ENCODE peak calls at places on chromosomes 3 and 15, in ten cellular contexts. One of them, this sample, is unnamed.

GRCh38 chr15:93065641-93066045 is 23.4 kb downstream of the RGMA start:
- DNase-seq in GM06990: no peak
- DNase-seq in psoas muscle: peak; percentile 52
- DNase-seq in lower lobe of right lung: no peak
- DNase-seq in left ventricle myocardium inferior: no peak
- DNase-seq in CD8-positive, alpha-beta T cell: no peak
- DNase-seq in BE2C: no peak
- DNase-seq in HL-60: no peak
- DNase-seq in A549: no peak
- DNase-seq in HFF-Myc: no peak
- DNase-seq in this sample: no peak

GRCh38 chr3:71955549-71956373 is 170.8 kb upstream of the PROK2 start:
- DNase-seq in CD8-positive, alpha-beta T cell: no peak
- DNase-seq in BE2C: peak; percentile 91
- DNase-seq in left ventricle myocardium inferior: peak; percentile 61
- DNase-seq in GM06990: peak; percentile 38
- DNase-seq in lower lobe of right lung: peak; percentile 66
- DNase-seq in psoas muscle: peak; percentile 76
- DNase-seq in A549: peak; percentile 36
- DNase-seq in HFF-Myc: peak; percentile 75
- DNase-seq in HL-60: peak; percentile 53
- DNase-seq in this sample: peak; percentile 47

GRCh38 chr3:127679534-127680145 is 6.9 kb downstream of the ABTB1 start:
- DNase-seq in HFF-Myc: no peak
- DNase-seq in HL-60: no peak
- DNase-seq in lower lobe of right lung: no peak
- DNase-seq in BE2C: no peak
- DNase-seq in CD8-positive, alpha-beta T cell: no peak
- DNase-seq in left ventricle myocardium inferior: peak; percentile 9
- DNase-seq in A549: no peak
- DNase-seq in GM06990: no peak
- DNase-seq in psoas muscle: peak; percentile 56
- DNase-seq in this sample: no peak

GRCh38 chr3:53799338-53799865 is 46.8 kb downstream of the CHDH start:
- DNase-seq in GM06990: no peak
- DNase-seq in BE2C: no peak
- DNase-seq in HL-60: no peak
- DNase-seq in A549: no peak
- DNase-seq in left ventricle myocardium inferior: no peak
- DNase-seq in lower lobe of right lung: no peak
- DNase-seq in CD8-positive, alpha-beta T cell: no peak
- DNase-seq in HFF-Myc: no peak
- DNase-seq in psoas muscle: no peak
- DNase-seq in this sample: no peak

GRCh38 chr3:44184319-44184953 is 57.2 kb upstream of the TOPAZ1 start:
- DNase-seq in psoas muscle: no peak
- DNase-seq in CD8-positive, alpha-beta T cell: no peak
- DNase-seq in BE2C: no peak
- DNase-seq in A549: no peak
- DNase-seq in HFF-Myc: no peak
- DNase-seq in left ventricle myocardium inferior: no peak
- DNase-seq in lower lobe of right lung: no peak
- DNase-seq in GM06990: no peak
- DNase-seq in HL-60: no peak
- DNase-seq in this sample: no peak

GRCh38 chr3:27630892-27631291 is 91.2 kb downstream of the EOMES start:
- DNase-seq in left ventricle myocardium inferior: no peak
- DNase-seq in lower lobe of right lung: no peak
- DNase-seq in HFF-Myc: no peak
- DNase-seq in BE2C: no peak
- DNase-seq in GM06990: no peak
- DNase-seq in A549: peak; percentile 49
- DNase-seq in CD8-positive, alpha-beta T cell: no peak
- DNase-seq in psoas muscle: no peak
- DNase-seq in HL-60: no peak
- DNase-seq in this sample: no peak

GRCh38 chr15:60324706-60325438 is 72.9 kb downstream of the ANXA2 start:
- DNase-seq in GM06990: no peak
- DNase-seq in A549: no peak
- DNase-seq in CD8-positive, alpha-beta T cell: no peak
- DNase-seq in HL-60: no peak
- DNase-seq in HFF-Myc: no peak
- DNase-seq in BE2C: peak; percentile 21
- DNase-seq in lower lobe of right lung: no peak
- DNase-seq in psoas muscle: no peak
- DNase-seq in left ventricle myocardium inferior: no peak
- DNase-seq in this sample: no peak

GRCh38 chr3:194286747-194287146 is 64.4 kb downstream of the CPN2 start:
- DNase-seq in HL-60: no peak
- DNase-seq in HFF-Myc: no peak
- DNase-seq in psoas muscle: no peak
- DNase-seq in CD8-positive, alpha-beta T cell: no peak
- DNase-seq in GM06990: no peak
- DNase-seq in A549: no peak
- DNase-seq in left ventricle myocardium inferior: no peak
- DNase-seq in lower lobe of right lung: no peak
- DNase-seq in BE2C: no peak
- DNase-seq in this sample: no peak

GRCh38 chr3:161339517-161340500 is 31.5 kb downstream of the SPTSSB start:
- DNase-seq in HFF-Myc: no peak
- DNase-seq in BE2C: no peak
- DNase-seq in A549: no peak
- DNase-seq in psoas muscle: no peak
- DNase-seq in lower lobe of right lung: no peak
- DNase-seq in CD8-positive, alpha-beta T cell: no peak
- DNase-seq in HL-60: no peak
- DNase-seq in GM06990: no peak
- DNase-seq in left ventricle myocardium inferior: no peak
- DNase-seq in this sample: no peak

GRCh38 chr3:99825239-99825638 is 7.6 kb downstream of the CMSS1 start:
- DNase-seq in psoas muscle: no peak
- DNase-seq in A549: no peak
- DNase-seq in left ventricle myocardium inferior: no peak
- DNase-seq in HFF-Myc: no peak
- DNase-seq in GM06990: no peak
- DNase-seq in CD8-positive, alpha-beta T cell: no peak
- DNase-seq in BE2C: no peak
- DNase-seq in HL-60: no peak
- DNase-seq in lower lobe of right lung: no peak
- DNase-seq in this sample: no peak

GRCh38 chr15:79932447-79932846 is 35.6 kb upstream of the MTHFS start:
- DNase-seq in psoas muscle: no peak
- DNase-seq in left ventricle myocardium inferior: no peak
- DNase-seq in lower lobe of right lung: no peak
- DNase-seq in BE2C: no peak
- DNase-seq in A549: no peak
- DNase-seq in HFF-Myc: no peak
- DNase-seq in CD8-positive, alpha-beta T cell: no peak
- DNase-seq in HL-60: no peak
- DNase-seq in GM06990: no peak
- DNase-seq in this sample: no peak

GRCh38 chr3:46114324-46114988 is 87.2 kb upstream of the XCR1 start:
- DNase-seq in HL-60: no peak
- DNase-seq in A549: no peak
- DNase-seq in CD8-positive, alpha-beta T cell: no peak
- DNase-seq in GM06990: no peak
- DNase-seq in HFF-Myc: peak; percentile 35
- DNase-seq in BE2C: no peak
- DNase-seq in lower lobe of right lung: no peak
- DNase-seq in psoas muscle: no peak
- DNase-seq in left ventricle myocardium inferior: no peak
- DNase-seq in this sample: peak; percentile 9

GRCh38 chr15:45112143-45112591 is 1.8 kb downstream of the DUOX2 start:
- DNase-seq in left ventricle myocardium inferior: no peak
- DNase-seq in psoas muscle: no peak
- DNase-seq in BE2C: no peak
- DNase-seq in CD8-positive, alpha-beta T cell: no peak
- DNase-seq in HFF-Myc: no peak
- DNase-seq in GM06990: no peak
- DNase-seq in A549: no peak
- DNase-seq in HL-60: peak; percentile 15
- DNase-seq in lower lobe of right lung: no peak
- DNase-seq in this sample: no peak

GRCh38 chr15:45113380-45113990 is 487 bp downstream of the DUOX2 start:
- DNase-seq in GM06990: no peak
- DNase-seq in left ventricle myocardium inferior: no peak
- DNase-seq in psoas muscle: no peak
- DNase-seq in BE2C: no peak
- DNase-seq in lower lobe of right lung: no peak
- DNase-seq in A549: no peak
- DNase-seq in HFF-Myc: no peak
- DNase-seq in HL-60: no peak
- DNase-seq in CD8-positive, alpha-beta T cell: no peak
- DNase-seq in this sample: no peak

GRCh38 chr15:45112592-45113379 is 1.2 kb downstream of the DUOX2 start:
- DNase-seq in psoas muscle: no peak
- DNase-seq in A549: peak; percentile 13
- DNase-seq in left ventricle myocardium inferior: no peak
- DNase-seq in lower lobe of right lung: no peak
- DNase-seq in HL-60: no peak
- DNase-seq in GM06990: no peak
- DNase-seq in CD8-positive, alpha-beta T cell: no peak
- DNase-seq in BE2C: peak; percentile 39
- DNase-seq in HFF-Myc: no peak
- DNase-seq in this sample: no peak

GRCh38 chr15:45110256-45110820 is 3.6 kb downstream of the DUOX2 start:
- DNase-seq in HFF-Myc: no peak
- DNase-seq in A549: no peak
- DNase-seq in HL-60: no peak
- DNase-seq in left ventricle myocardium inferior: no peak
- DNase-seq in psoas muscle: no peak
- DNase-seq in CD8-positive, alpha-beta T cell: no peak
- DNase-seq in lower lobe of right lung: no peak
- DNase-seq in GM06990: no peak
- DNase-seq in BE2C: no peak
- DNase-seq in this sample: no peak

DNA sequence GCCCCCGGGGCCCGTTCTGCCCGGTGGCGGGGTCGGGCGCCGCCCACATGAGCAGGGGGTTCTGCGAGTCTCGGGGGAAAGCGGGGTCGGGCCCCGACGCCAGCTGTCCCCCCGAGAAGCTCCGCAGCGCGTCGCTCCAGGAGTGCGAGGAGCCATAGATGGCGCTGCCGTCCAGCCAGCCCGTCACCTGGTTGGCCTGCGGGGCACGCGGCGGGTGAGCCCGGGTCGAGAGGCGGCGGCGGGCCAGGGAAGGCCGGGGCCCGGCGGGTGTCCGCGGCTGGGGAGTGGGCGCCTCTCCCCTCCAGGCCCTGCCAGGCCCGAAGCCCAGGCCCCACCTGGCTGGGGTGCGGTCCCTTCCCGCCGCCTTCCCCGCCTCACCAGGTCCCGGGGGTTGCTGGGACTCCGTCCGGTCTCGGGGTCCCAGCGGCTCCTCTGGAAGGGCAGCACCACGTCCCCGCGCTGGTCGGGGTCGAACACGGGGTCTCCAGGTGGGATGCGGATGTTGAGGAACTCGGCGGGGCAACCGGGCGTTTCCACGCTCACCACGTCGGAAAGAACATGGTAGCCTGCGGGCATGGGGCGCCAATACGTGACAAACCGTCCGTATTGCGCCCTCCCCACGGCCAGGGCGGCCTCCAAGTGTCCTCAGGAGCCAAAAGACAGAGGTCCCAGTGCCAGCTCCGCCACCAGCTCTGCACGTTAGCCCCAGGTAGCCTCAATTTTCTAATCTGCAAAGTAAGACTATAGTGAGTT is 2.4 kb downstream of the DUOX2 start:
- DNase-seq in left ventricle myocardium inferior: no peak
- DNase-seq in BE2C: no peak
- DNase-seq in HL-60: no peak
- DNase-seq in HFF-Myc: no peak
- DNase-seq in A549: no peak
- DNase-seq in psoas muscle: no peak
- DNase-seq in lower lobe of right lung: no peak
- DNase-seq in CD8-positive, alpha-beta T cell: no peak
- DNase-seq in GM06990: no peak
- DNase-seq in this sample: no peak
- H3K4me3 ChIP-seq in left ventricle myocardium inferior: no peak overlapping the region
- H3K4me3 ChIP-seq in BE2C: no peak overlapping the region
- H3K4me3 ChIP-seq in HL-60: no peak overlapping the region
- H3K4me3 ChIP-seq in HFF-Myc: no peak overlapping the region
- H3K4me3 ChIP-seq in A549: no peak overlapping the region
- H3K4me3 ChIP-seq in psoas muscle: no peak overlapping the region
- H3K4me3 ChIP-seq in lower lobe of right lung: no peak overlapping the region
- H3K4me3 ChIP-seq in CD8-positive, alpha-beta T cell: no peak overlapping the region
- H3K4me3 ChIP-seq in GM06990: no peak overlapping the region
- H3K4me3 ChIP-seq in this sample: no peak overlapping the region

GRCh38 chr3:12170207-12170606 is 11.5 kb upstream of the TIMP4 start:
- DNase-seq in HFF-Myc: no peak
- DNase-seq in CD8-positive, alpha-beta T cell: no peak
- DNase-seq in lower lobe of right lung: no peak
- DNase-seq in BE2C: no peak
- DNase-seq in psoas muscle: no peak
- DNase-seq in left ventricle myocardium inferior: no peak
- DNase-seq in GM06990: no peak
- DNase-seq in A549: no peak
- DNase-seq in HL-60: peak; percentile 42
- DNase-seq in this sample: no peak
- TF ChIP-seq CTCF in HFF-Myc: no peak
- TF ChIP-seq CTCF in CD8-positive, alpha-beta T cell: no peak
- TF ChIP-seq CTCF in lower lobe of right lung: no peak
- TF ChIP-seq CTCF in BE2C: no peak
- TF ChIP-seq CTCF in psoas muscle: no peak
- TF ChIP-seq CTCF in left ventricle myocardium inferior: no peak
- TF ChIP-seq CTCF in GM06990: no peak
- TF ChIP-seq CTCF in A549: no peak
- TF ChIP-seq CTCF in HL-60: no peak
- TF ChIP-seq CTCF in this sample: no peak

GRCh38 chr3:33660035-33660434 is 58.0 kb downstream of the CLASP2 start:
- DNase-seq in HL-60: no peak
- DNase-seq in A549: no peak
- DNase-seq in BE2C: no peak
- DNase-seq in left ventricle myocardium inferior: no peak
- DNase-seq in psoas muscle: no peak
- DNase-seq in CD8-positive, alpha-beta T cell: no peak
- DNase-seq in HFF-Myc: no peak
- DNase-seq in lower lobe of right lung: no peak
- DNase-seq in GM06990: no peak
- DNase-seq in this sample: no peak
- H3K4me3 ChIP-seq in HL-60: no peak overlapping the region
- H3K4me3 ChIP-seq in A549: no peak overlapping the region
- H3K4me3 ChIP-seq in BE2C: peak overlapping the region; percentile 69
- H3K4me3 ChIP-seq in left ventricle myocardium inferior: peak overlapping the region; percentile 68
- H3K4me3 ChIP-seq in psoas muscle: peak overlapping the region; percentile 71
- H3K4me3 ChIP-seq in CD8-positive, alpha-beta T cell: no peak overlapping the region
- H3K4me3 ChIP-seq in HFF-Myc: peak overlapping the region; percentile 42
- H3K4me3 ChIP-seq in lower lobe of right lung: peak overlapping the region; percentile 58
- H3K4me3 ChIP-seq in GM06990: no peak overlapping the region
- H3K4me3 ChIP-seq in this sample: peak overlapping the region; percentile 27

DNA sequence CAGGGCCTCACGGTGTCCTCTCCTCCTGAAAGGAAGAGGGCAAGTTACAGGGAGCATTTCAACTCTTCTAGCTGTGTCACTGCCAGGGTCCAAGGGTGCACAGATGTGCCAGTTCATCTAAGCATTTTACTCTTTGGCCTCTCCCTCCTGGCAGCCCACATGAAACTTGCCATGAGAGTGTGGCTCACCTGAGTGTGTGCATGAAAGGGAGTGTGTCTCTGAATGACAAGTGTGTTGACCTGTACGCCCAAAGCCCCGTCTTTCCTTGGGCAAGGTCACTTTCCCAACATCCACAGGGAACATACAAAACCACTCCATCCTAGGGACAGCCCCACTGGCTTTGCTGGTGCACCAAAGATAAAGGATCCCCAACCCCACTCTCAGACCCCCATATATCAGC is 280.0 kb downstream of the NTRK3 start:
- DNase-seq in psoas muscle: no peak
- DNase-seq in HL-60: no peak
- DNase-seq in HFF-Myc: no peak
- DNase-seq in GM06990: no peak
- DNase-seq in left ventricle myocardium inferior: no peak
- DNase-seq in lower lobe of right lung: no peak
- DNase-seq in A549: no peak
- DNase-seq in CD8-positive, alpha-beta T cell: no peak
- DNase-seq in BE2C: no peak
- DNase-seq in this sample: no peak
- TF ChIP-seq CTCF in psoas muscle: no peak
- TF ChIP-seq CTCF in HL-60: no peak
- TF ChIP-seq CTCF in HFF-Myc: no peak
- TF ChIP-seq CTCF in GM06990: no peak
- TF ChIP-seq CTCF in left ventricle myocardium inferior: no peak
- TF ChIP-seq CTCF in lower lobe of right lung: no peak
- TF ChIP-seq CTCF in A549: no peak
- TF ChIP-seq CTCF in CD8-positive, alpha-beta T cell: no peak
- TF ChIP-seq CTCF in BE2C: no peak
- TF ChIP-seq CTCF in this sample: no peak